ENCODE peak calls at places on chromosomes 12 and 14, in five cellular contexts. T is colonic mucosa, A is tibial artery, Z is OCI-LY7, X is esophagus squamous epithelium. P is an unnamed sample. For H3K4me1, the result is how much of the 10 kb centered on the place peaks cover.

GRCh38 chr12:113820310-113820709 is 145.8 kb downstream of the RBM19 start:
- DNase-seq in T (no peak), A (no peak), Z (no peak), X (no peak), P (no peak)

GRCh38 chr12:44873898-44874297 is 2.2 kb downstream of the NELL2 start:
- DNase-seq in T (no peak), A (no peak), Z (peak), X (no peak), P (no peak)

GRCh38 chr12:58893421-58893986 is 26.8 kb downstream of the LRIG3 start:
- DNase-seq in T (no peak), A (no peak), Z (no peak), X (no peak), P (no peak)

GRCh38 chr12:49796155-49796554 is 32.1 kb downstream of the NCKAP5L start:
- DNase-seq in T (no peak), A (no peak), Z (no peak), X (no peak), P (no peak)

GRCh38 chr12:92519284-92519683 is 183.5 kb upstream of the PLEKHG7 start:
- DNase-seq in T (no peak), A (no peak), Z (no peak), X (no peak), P (no peak)

GRCh38 chr12:65121049-65121955 is at the start of gene WIF1:
- DNase-seq in T (no peak), A (no peak), Z (no peak), X (no peak), P (no peak)

GRCh38 chr12:56411781-56412639 is 37.2 kb downstream of the TIMELESS start:
- DNase-seq in T (no peak), A (no peak), Z (no peak), X (no peak), P (no peak)

GRCh38 chr12:108377260-108377659 is 38.1 kb upstream of the CMKLR1 start:
- DNase-seq in T (no peak), A (no peak), Z (no peak), X (no peak), P (no peak)

GRCh38 chr12:104490850-104491249 is 34.1 kb downstream of the CHST11 start:
- DNase-seq in T (no peak), A (no peak), Z (peak), X (no peak), P (no peak)

GRCh38 chr12:111424189-111424792 is 18.6 kb downstream of the SH2B3 start:
- DNase-seq in T (no peak), A (no peak), Z (no peak), X (no peak), P (no peak)

GRCh38 chr14:99395904-99396530 is 84.6 kb downstream of the SETD3 start:
- DNase-seq in T (no peak), A (no peak), Z (no peak), X (no peak), P (peak)

GRCh38 chr12:19402211-19402610 is 37.1 kb upstream of the AEBP2 start:
- DNase-seq in T (no peak), A (no peak), Z (no peak), X (no peak), P (no peak)

GRCh38 chr14:23396781-23397407 is 11.2 kb downstream of the MYH6 start:
- DNase-seq in T (no peak), A (no peak), Z (no peak), X (no peak), P (no peak)

DNA sequence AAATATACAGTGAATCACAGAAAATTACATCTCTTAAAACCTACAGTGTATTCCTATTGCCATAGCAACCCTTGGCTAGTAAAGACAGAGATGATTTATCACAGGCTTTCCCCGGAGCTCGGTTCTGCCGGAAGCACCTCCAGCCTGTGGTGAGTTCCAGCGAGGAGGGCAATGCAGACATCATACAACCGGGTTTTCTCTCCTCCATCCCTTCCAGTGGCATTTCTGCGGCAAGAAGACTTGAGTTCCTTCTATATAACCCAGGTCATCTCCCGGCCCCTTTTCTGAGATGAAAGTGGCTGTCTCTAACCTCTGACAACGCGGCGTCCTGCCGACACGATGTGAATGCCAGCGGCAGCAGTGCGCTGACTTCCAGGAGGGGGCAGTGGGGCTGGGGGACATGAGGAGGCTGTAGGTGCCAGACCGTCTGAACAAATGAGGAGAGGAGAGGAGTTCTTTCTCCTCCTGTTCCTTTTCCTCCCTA is 68.5 kb upstream of the MAX start:
- DNase-seq in T (peak), A (no peak), Z (peak), X (no peak), P (no peak)
- H3K4me3 ChIP-seq in T (no peak), A (no peak), Z (peak), X (peak), P (no peak)

DNA sequence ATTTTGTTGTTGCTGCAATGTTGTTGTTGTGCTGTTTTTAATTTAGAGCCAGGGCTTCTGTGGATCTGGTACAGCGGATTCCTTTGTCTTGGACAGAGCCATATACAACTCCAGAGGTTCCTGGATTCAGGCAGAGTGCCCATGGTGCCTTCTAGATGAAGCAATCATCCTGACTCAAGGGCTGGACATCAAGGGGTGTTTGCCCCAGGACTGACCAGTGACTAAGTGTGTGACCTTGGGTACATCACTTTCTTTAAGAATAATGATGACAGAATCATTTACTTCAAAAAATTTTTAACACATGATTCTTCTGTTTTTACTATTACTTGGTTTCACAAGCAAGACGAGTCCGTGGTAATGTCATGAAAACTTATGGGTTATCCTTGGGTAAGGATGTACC is 397.3 kb downstream of the ZFP36L1 start:
- DNase-seq in T (no peak), A (peak), Z (no peak), X (no peak), P (no peak)
- H3K4me1 ChIP-seq in T (under half), A (under half), Z (under half), X (half or more), P (under half)

DNA sequence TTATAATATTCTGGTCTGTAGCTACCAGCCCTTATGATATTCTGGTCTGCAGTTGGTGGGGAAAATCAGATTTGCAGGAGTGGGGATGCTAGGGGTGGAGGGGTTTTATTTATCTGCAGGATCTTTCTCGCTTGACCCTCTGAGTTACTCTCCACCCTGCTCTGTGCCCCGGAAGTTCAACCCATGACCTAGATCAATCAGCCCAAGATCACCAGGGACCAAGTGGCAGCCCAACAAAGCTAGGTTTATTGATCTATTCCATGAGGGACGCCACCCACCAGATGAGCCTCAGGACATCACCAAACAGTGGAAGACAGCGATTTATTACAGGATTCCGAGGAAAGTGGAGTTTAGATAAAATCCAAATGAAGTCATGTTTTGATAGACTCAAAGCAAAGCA is 25.8 kb upstream of the C12orf76 start:
- DNase-seq in T (no peak), A (no peak), Z (no peak), X (no peak), P (no peak)
- H3K4me3 ChIP-seq in T (no peak), A (no peak), Z (no peak), X (no peak), P (no peak)

GRCh38 chr14:54191846-54192245 is 205.0 kb upstream of the CDKN3 start:
- DNase-seq in T (no peak), A (no peak), Z (no peak), X (no peak), P (no peak)
- H3K4me1 ChIP-seq in T (under half), A (under half), Z (under half), X (under half), P (under half)

GRCh38 chr14:98170580-98170979 is 1101.4 kb downstream of the BCL11B start:
- DNase-seq in T (no peak), A (no peak), Z (no peak), X (no peak), P (no peak)

GRCh38 chr14:98169170-98169587 is 1102.8 kb downstream of the BCL11B start:
- DNase-seq in T (no peak), A (no peak), Z (no peak), X (no peak), P (no peak)

GRCh38 chr14:98167702-98168101 is 1104.3 kb downstream of the BCL11B start:
- DNase-seq in T (no peak), A (no peak), Z (no peak), X (no peak), P (no peak)

GRCh38 chr14:98167253-98167652 is 1104.7 kb downstream of the BCL11B start:
- DNase-seq in T (no peak), A (no peak), Z (no peak), X (no peak), P (no peak)

DNA sequence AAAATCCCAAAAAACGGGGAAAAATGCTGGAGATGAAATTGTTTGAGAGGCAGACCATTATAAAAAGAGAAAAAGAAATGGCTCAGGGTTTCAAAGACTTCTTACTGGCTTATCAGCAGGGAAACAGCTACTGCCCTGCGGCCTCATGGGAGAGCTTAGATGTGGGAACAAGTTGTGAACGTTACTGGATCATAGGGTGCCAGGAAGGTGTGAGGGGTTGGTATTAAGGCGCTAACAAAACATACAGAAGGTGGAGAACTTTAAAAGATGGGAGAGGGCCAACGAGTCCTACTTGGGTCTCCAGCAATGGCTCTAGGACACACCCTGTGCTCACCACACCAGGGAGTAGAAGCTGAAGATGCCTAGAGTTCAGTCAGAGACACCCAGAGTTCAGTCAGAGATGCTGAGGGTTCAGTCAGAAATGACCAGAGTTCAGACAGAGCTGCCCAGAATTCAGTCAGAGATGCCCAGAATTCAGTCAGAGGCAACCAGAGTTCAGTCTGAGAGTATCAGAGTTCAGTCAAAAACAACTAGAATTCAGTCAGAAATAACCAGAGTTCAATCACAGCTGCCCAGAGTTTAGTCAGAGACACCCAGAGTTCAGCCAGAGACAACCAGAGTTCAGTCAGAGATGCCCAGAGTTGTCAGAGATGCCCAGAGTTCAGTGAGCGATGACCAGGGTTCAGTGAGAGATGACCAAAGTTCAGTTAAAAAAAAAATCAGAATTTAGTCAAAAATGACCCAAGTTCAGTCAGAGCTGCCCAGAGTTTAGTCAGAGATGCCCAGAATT is 1103.6 kb downstream of the BCL11B start:
- DNase-seq in T (no peak), A (no peak), Z (no peak), X (no peak), P (no peak)
- H3K4me3 ChIP-seq in T (no peak), A (no peak), Z (no peak), X (no peak), P (no peak)

DNA sequence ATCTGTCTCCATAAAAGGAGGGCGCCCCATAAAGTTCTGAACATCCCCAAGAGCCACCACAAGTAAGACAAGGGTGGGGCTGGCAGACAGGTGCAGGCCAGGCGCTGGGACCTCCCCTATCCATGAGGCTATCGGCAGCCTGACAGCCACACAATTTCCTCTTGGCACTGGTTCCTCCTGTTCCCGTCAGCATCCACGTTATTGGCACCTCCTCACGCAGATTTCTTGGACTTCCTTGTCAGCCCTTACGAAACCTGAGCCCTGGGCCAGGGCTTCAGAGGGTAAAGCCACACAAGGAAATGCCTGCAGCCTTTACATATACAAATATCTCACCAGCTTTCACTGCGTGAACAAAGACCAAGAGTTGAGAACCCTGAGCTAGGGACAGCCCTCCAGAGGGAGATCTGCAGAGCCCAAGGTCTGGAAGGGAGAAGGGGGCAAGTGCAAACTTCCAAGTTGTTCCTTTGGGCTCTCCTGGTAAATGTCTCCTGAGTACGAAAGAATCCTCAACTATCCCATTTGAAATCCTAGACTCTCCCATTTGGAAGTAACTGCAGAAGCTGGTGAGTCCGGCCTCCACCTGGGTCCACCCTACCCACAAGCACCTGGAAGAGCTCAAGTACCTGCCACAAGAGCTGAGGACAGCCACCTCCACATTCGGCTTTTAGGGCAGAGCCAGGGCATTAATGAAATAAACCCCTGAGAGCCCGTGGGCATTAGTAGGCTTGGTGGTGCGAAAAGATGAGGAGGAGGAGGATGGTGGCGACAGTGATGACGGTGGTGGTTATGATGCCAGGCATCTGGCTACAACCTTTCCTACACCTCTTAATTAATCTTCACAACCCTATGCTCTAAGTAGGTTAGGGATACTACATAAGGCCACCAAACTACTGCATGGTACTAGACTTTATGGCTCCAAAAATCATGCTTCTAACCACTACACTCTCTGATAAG is 5.5 kb upstream of the TC2N start:
- DNase-seq in T (peak), A (peak), Z (peak), X (no peak), P (no peak)
- H3K4me1 ChIP-seq in T (under half), A (under half), Z (half or more), X (under half), P (under half)

GRCh38 chr12:22046090-22046967 is at the start of gene CMAS:
- DNase-seq in T (peak), A (peak), Z (peak), X (peak), P (peak)

GRCh38 chr12:22048351-22049041 is 2.5 kb downstream of the CMAS start:
- DNase-seq in T (peak), A (no peak), Z (no peak), X (no peak), P (no peak)

GRCh38 chr12:22046968-22047390 is 961 bp downstream of the CMAS start:
- DNase-seq in T (no peak), A (no peak), Z (no peak), X (no peak), P (no peak)

GRCh38 chr12:22050078-22050477 is 4.1 kb downstream of the CMAS start:
- DNase-seq in T (no peak), A (no peak), Z (no peak), X (no peak), P (no peak)

GRCh38 chr12:22047495-22047894 is 1.5 kb downstream of the CMAS start:
- DNase-seq in T (no peak), A (no peak), Z (no peak), X (no peak), P (no peak)
- H3K4me3 ChIP-seq in T (peak), A (no peak), Z (peak), X (peak), P (no peak)

GRCh38 chr14:64763801-64764511 is 59.7 kb downstream of the PLEKHG3 start:
- DNase-seq in T (no peak), A (no peak), Z (no peak), X (no peak), P (peak)
- H3K4me1 ChIP-seq in T (under half), A (under half), Z (under half), X (half or more), P (half or more)

GRCh38 chr12:12807970-12808702 is 5.0 kb upstream of the DDX47 start:
- DNase-seq in T (no peak), A (no peak), Z (peak), X (peak), P (no peak)
- H3K4me3 ChIP-seq in T (no peak), A (no peak), Z (peak), X (no peak), P (peak)

P was measured in SJSA1.